ENCODE peak calls at places on chromosomes 16 and 17, in ten cellular contexts. X is fibroblast of the aortic adventitia; R is activated T-cell treated with anti-CD3 and anti-CD28 coated beads for 1 hour; F is GM12892; Z is effector CD4-positive, alpha-beta T cell; Y is choroid plexus epithelial cell; Q is GM12891; L is nephron progenitor cell; S is pulmonary artery endothelial cell; N is non-pigmented ciliary epithelial cell. P is an unnamed sample.

GRCh38 chr16:49615606-49616005 is 240.3 kb downstream of the ZNF423 start:
- DNase-seq in X (no peak), R (no peak), F (no peak), Z (no peak), Y (no peak), Q (no peak), L (no peak), S (no peak), N (no peak), P (no peak)

GRCh38 chr16:22665803-22666202 is 148.2 kb upstream of the HS3ST2 start:
- DNase-seq in X (no peak), R (no peak), F (no peak), Z (no peak), Y (no peak), Q (no peak), L (no peak), S (no peak), N (no peak), P (no peak)

GRCh38 chr17:61421460-61421859 is 21.8 kb downstream of the TBX2 start:
- DNase-seq in X (no peak), R (no peak), F (no peak), Z (no peak), Y (no peak), Q (no peak), L (no peak), S (no peak), N (no peak), P (no peak)

GRCh38 chr17:40566027-40566426 is 755 bp upstream of the CCR7 start:
- DNase-seq in X (no peak), R (no peak), F (no peak), Z (no peak), Y (no peak), Q (no peak), L (no peak), S (no peak), N (no peak), P (no peak)

GRCh38 chr17:78661092-78661770 is 84.0 kb upstream of the DNAH17 start:
- DNase-seq in X (no peak), R (no peak), F (no peak), Z (no peak), Y (no peak), Q (no peak), L (no peak), S (no peak), N (no peak), P (no peak)

GRCh38 chr17:44587339-44587738 is 30.1 kb downstream of the FZD2 start:
- DNase-seq in X (peak; percentile 96), R (no peak), F (no peak), Z (no peak), Y (peak; percentile 89), Q (no peak), L (no peak), S (peak; percentile 83), N (peak; percentile 86), P (no peak)

GRCh38 chr16:1979271-1980025 is 1.8 kb downstream of the NOXO1 start:
- DNase-seq in X (no peak), R (no peak), F (no peak), Z (no peak), Y (no peak), Q (no peak), L (peak; percentile 47), S (no peak), N (no peak), P (no peak)

GRCh38 chr17:63774141-63774981 is at the start of gene DDX42:
- DNase-seq in X (peak; percentile 52), R (peak; percentile 82), F (peak; percentile 40), Z (peak; percentile 85), Y (peak; percentile 67), Q (peak; percentile 38), L (peak; percentile 95), S (no peak), N (no peak), P (no peak)

GRCh38 chr17:79819534-79820276 is 19.5 kb downstream of the CBX4 start:
- DNase-seq in X (no peak), R (no peak), F (no peak), Z (no peak), Y (no peak), Q (no peak), L (no peak), S (no peak), N (no peak), P (no peak)

GRCh38 chr17:80649672-80650338 is 105.2 kb downstream of the RPTOR start:
- DNase-seq in X (peak; percentile 97), R (peak; percentile 33), F (no peak), Z (peak; percentile 37), Y (peak; percentile 82), Q (no peak), L (peak; percentile 62), S (peak; percentile 30), N (peak; percentile 70), P (no peak)

GRCh38 chr17:79543566-79543965 is 67.3 kb downstream of the RBFOX3 start:
- DNase-seq in X (no peak), R (no peak), F (no peak), Z (no peak), Y (no peak), Q (no peak), L (no peak), S (no peak), N (no peak), P (no peak)

GRCh38 chr17:4176803-4177472 is 33.9 kb downstream of the CYB5D2 start:
- DNase-seq in X (no peak), R (no peak), F (no peak), Z (no peak), Y (no peak), Q (no peak), L (no peak), S (no peak), N (no peak), P (no peak)

GRCh38 chr17:17168401-17168800 is 37.7 kb downstream of the PLD6 start:
- DNase-seq in X (no peak), R (no peak), F (no peak), Z (no peak), Y (no peak), Q (no peak), L (no peak), S (no peak), N (no peak), P (no peak)

GRCh38 chr16:81543571-81543970 is 99.0 kb downstream of the CMIP start:
- DNase-seq in X (peak; percentile 56), R (no peak), F (no peak), Z (no peak), Y (peak; percentile 54), Q (no peak), L (no peak), S (no peak), N (no peak), P (no peak)

GRCh38 chr17:50572541-50572940 is 12.0 kb downstream of the CACNA1G start:
- DNase-seq in X (no peak), R (no peak), F (no peak), Z (no peak), Y (no peak), Q (no peak), L (no peak), S (no peak), N (no peak), P (no peak)

GRCh38 chr17:83189673-83190385 is 110.4 kb downstream of the METRNL start:
- DNase-seq in X (peak; percentile 61), R (no peak), F (no peak), Z (no peak), Y (peak; percentile 93), Q (no peak), L (no peak), S (no peak), N (no peak), P (no peak)